ENCODE peak calls at places on chromosomes 2 and 18, in eight cellular contexts. U is KG1; Y is globus pallidus; A is foreskin fibroblast; V is A172; C is naive thymus-derived CD4-positive, alpha-beta T cell; D is gastrocnemius medialis; G is stimulated activated CD4-positive, alpha-beta T cell treated with anti-CD3 and anti-CD28 coated beads, Interleukin-1b, Interleukin-23, amount 100 ng/mL, for 4 hours. O is an unnamed sample.

GRCh38 chr2:214244847-214245246 is 166.0 kb upstream of the VWC2L start:
- DNase-seq in U (no peak), Y (no peak), A (no peak), V (peak), C (no peak), D (no peak), G (no peak), O (no peak)

GRCh38 chr2:26696352-26696816 is 3.9 kb downstream of the KCNK3 start:
- DNase-seq in U (no peak), Y (no peak), A (peak), V (peak), C (no peak), D (no peak), G (no peak), O (no peak)

GRCh38 chr2:120999374-121000097 is 263.9 kb downstream of the GLI2 start:
- DNase-seq in U (no peak), Y (no peak), A (no peak), V (no peak), C (no peak), D (no peak), G (no peak), O (no peak)

GRCh38 chr2:145874466-145874865 is 1354.5 kb upstream of the ZEB2 start:
- DNase-seq in U (no peak), Y (peak), A (peak), V (peak), C (no peak), D (no peak), G (no peak), O (no peak)

GRCh38 chr18:78722959-78723706 is 256.5 kb upstream of the SALL3 start:
- DNase-seq in U (no peak), Y (no peak), A (no peak), V (no peak), C (no peak), D (no peak), G (no peak), O (peak)

GRCh38 chr2:199985625-199986207 is 30.3 kb downstream of the MAIP1 start:
- DNase-seq in U (peak), Y (peak), A (peak), V (peak), C (peak), D (peak), G (peak), O (peak)

GRCh38 chr2:185188656-185189055 is 549.9 kb upstream of the FSIP2 start:
- DNase-seq in U (no peak), Y (no peak), A (no peak), V (peak), C (no peak), D (no peak), G (no peak), O (no peak)

GRCh38 chr2:132522901-132523300 is 106.3 kb downstream of the GPR39 start:
- DNase-seq in U (no peak), Y (no peak), A (no peak), V (no peak), C (no peak), D (no peak), G (no peak), O (no peak)

GRCh38 chr2:108855194-108855593 is 68.6 kb downstream of the CCDC138 start:
- DNase-seq in U (no peak), Y (peak), A (no peak), V (peak), C (peak), D (no peak), G (no peak), O (no peak)

GRCh38 chr2:43323810-43324588 is 97.6 kb upstream of the ZFP36L2 start:
- DNase-seq in U (no peak), Y (no peak), A (no peak), V (no peak), C (no peak), D (peak), G (no peak), O (peak)

GRCh38 chr18:38174173-38174572 is 608.6 kb upstream of the CELF4 start:
- DNase-seq in U (no peak), Y (no peak), A (no peak), V (no peak), C (no peak), D (no peak), G (no peak), O (no peak)

GRCh38 chr18:59929621-59930295 is 30.0 kb downstream of the PMAIP1 start:
- DNase-seq in U (no peak), Y (no peak), A (no peak), V (no peak), C (no peak), D (no peak), G (no peak), O (no peak)

GRCh38 chr2:127562930-127563329 is 27.4 kb downstream of the MYO7B start:
- DNase-seq in U (no peak), Y (no peak), A (no peak), V (no peak), C (no peak), D (no peak), G (no peak), O (no peak)

GRCh38 chr18:73661457-73661856 is 486.2 kb downstream of the FBXO15 start:
- DNase-seq in U (no peak), Y (no peak), A (no peak), V (no peak), C (no peak), D (no peak), G (no peak), O (no peak)